ENCODE peak calls at places on chromosome 1, in ten cellular contexts. O is endothelial cell, D is stomach, E is nephron progenitor cell, R is anterior cingulate cortex, V is HT1080, H is GM13977, T is globus pallidus, M is Kasumi-1, A is KG1. Q is an unnamed sample.

GRCh38 chr1:89953929-89954328 is 41.0 kb upstream of the ZNF326 start:
- DNase-seq in V (no peak), M (no peak), D (no peak), O (no peak), A (no peak), R (no peak), T (no peak), E (no peak), H (no peak), Q (no peak)

GRCh38 chr1:153357076-153357852 is 390 bp upstream of the S100A9 start:
- DNase-seq in M (peak), R (no peak), A (no peak), O (no peak), H (no peak), E (no peak), T (no peak), V (no peak), D (peak), Q (no peak)

GRCh38 chr1:80249699-80250098 is 1243.2 kb upstream of the ADGRL4 start:
- DNase-seq in R (no peak), O (no peak), E (no peak), V (no peak), M (no peak), H (no peak), D (no peak), T (no peak), A (no peak), Q (no peak)

GRCh38 chr1:235079443-235079967 is 49.1 kb downstream of the TOMM20 start:
- DNase-seq in D (peak), V (peak), R (no peak), M (no peak), H (peak), E (no peak), A (no peak), O (no peak), T (no peak), Q (no peak)

GRCh38 chr1:91877574-91878208 is 8.3 kb downstream of the TGFBR3 start:
- DNase-seq in T (no peak), M (no peak), O (no peak), V (no peak), D (no peak), H (no peak), A (no peak), R (no peak), E (no peak), Q (no peak)

GRCh38 chr1:77271851-77272250 is 10.0 kb upstream of the AK5 start:
- DNase-seq in T (no peak), H (no peak), O (no peak), D (no peak), V (peak), A (no peak), R (no peak), M (no peak), E (no peak), Q (no peak)

GRCh38 chr1:160217466-160218165 is 12.4 kb downstream of the PEA15 start:
- DNase-seq in A (no peak), V (no peak), R (no peak), H (no peak), T (no peak), D (peak), E (no peak), O (no peak), M (no peak), Q (no peak)

GRCh38 chr1:202656951-202657646 is 53.2 kb downstream of the SYT2 start:
- DNase-seq in D (no peak), R (no peak), A (no peak), T (no peak), O (peak), H (no peak), M (peak), V (peak), E (peak), Q (no peak)

Q was measured in GM12878.